ENCODE peak calls at places on chromosomes 2 and 18, in five cellular contexts. W is mammary epithelial cell, J is HCT116, I is keratinocyte, B is astrocyte. X is an unnamed sample.

GRCh38 chr18:68164909-68165308 is 550.0 kb downstream of the TMX3 start:
- DNase-seq in W (no peak), J (no peak), I (no peak), B (no peak), X (no peak)

GRCh38 chr2:38487852-38488251 is 110.8 kb upstream of the ATL2 start:
- DNase-seq in W (no peak), J (no peak), I (no peak), B (no peak), X (no peak)

GRCh38 chr2:1601471-1602358 is 142.6 kb downstream of the PXDN start:
- DNase-seq in W (no peak), J (no peak), I (no peak), B (no peak), X (no peak)

GRCh38 chr2:27133195-27133875 is 1.1 kb downstream of the PREB start:
- DNase-seq in W (no peak), J (no peak), I (no peak), B (no peak), X (peak)

GRCh38 chr18:56770873-56771272 is 119.7 kb downstream of the WDR7 start:
- DNase-seq in W (no peak), J (no peak), I (no peak), B (no peak), X (peak)

GRCh38 chr2:182186132-182186735 is 200.6 kb downstream of the PPP1R1C start:
- DNase-seq in W (peak), J (peak), I (no peak), B (no peak), X (peak)

GRCh38 chr18:50297621-50298442 is 10.3 kb upstream of the CXXC1 start:
- DNase-seq in W (peak), J (no peak), I (no peak), B (peak), X (peak)

GRCh38 chr18:28132084-28132483 is 44.8 kb downstream of the CDH2 start:
- DNase-seq in W (no peak), J (no peak), I (no peak), B (no peak), X (no peak)

GRCh38 chr2:164257794-164258193 is 363.5 kb downstream of the GRB14 start:
- DNase-seq in W (no peak), J (no peak), I (no peak), B (peak), X (peak)

GRCh38 chr2:68121873-68122679 is 35.6 kb upstream of the PNO1 start:
- DNase-seq in W (peak), J (peak), I (peak), B (peak), X (peak)

GRCh38 chr2:63066838-63067237 is 16.2 kb downstream of the OTX1 start:
- DNase-seq in W (no peak), J (no peak), I (no peak), B (no peak), X (no peak)

GRCh38 chr2:240567137-240567871 is 980 bp upstream of the RNPEPL1 start:
- DNase-seq in W (no peak), J (no peak), I (no peak), B (no peak), X (peak)

GRCh38 chr2:203787954-203788353 is 79.6 kb upstream of the CTLA4 start:
- DNase-seq in W (no peak), J (no peak), I (no peak), B (no peak), X (peak)

GRCh38 chr2:171237754-171238505 is 77.2 kb upstream of the TLK1 start:
- DNase-seq in W (no peak), J (no peak), I (no peak), B (no peak), X (no peak)

GRCh38 chr2:136137982-136138381 is 20.0 kb upstream of the CXCR4 start:
- DNase-seq in W (no peak), J (no peak), I (no peak), B (no peak), X (no peak)

GRCh38 chr2:6452702-6453481 is 412.8 kb downstream of the CMPK2 start:
- DNase-seq in W (no peak), J (no peak), I (no peak), B (no peak), X (peak)

GRCh38 chr18:9290171-9290570 is 44.4 kb upstream of the TWSG1 start:
- DNase-seq in W (peak), J (no peak), I (no peak), B (no peak), X (no peak)

GRCh38 chr2:106334802-106335201 is 133.4 kb downstream of the RGPD3 start:
- DNase-seq in W (no peak), J (no peak), I (no peak), B (no peak), X (no peak)

GRCh38 chr2:176091329-176092258 is 927 bp upstream of the HOXD13 start:
- DNase-seq in W (no peak), J (no peak), I (no peak), B (no peak), X (no peak)
- TF ChIP-seq EZH2 in W (peak), J (no peak), I (peak), B (peak), X (no peak)

DNA sequence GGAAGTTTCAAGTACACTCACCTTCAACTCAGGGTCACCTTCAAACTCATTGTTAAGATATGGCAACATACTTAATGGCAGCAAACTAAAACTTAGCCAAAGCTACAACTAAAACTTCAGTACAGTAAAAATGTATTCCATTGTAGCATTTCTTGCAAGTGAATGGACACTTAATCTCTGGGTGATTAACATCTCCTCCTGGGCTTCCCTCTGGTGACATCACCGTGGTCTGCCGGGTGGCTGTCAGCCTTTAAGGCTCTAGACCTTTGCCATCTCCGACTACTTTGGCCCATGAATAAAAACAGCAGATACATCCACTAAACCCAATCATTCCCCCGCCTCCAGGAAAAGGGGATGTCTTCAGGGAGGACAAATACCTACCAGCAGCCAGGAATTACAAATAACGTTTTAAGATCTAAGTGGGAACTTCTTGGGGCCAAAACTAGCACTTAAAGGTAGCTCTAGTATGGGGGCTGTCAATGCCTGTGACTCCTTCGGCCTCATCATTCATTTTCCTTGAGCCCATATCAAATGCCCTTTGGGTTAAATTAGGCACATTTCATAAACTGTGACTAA is 1.2 kb downstream of the TFCP2L1 start:
- DNase-seq in W (peak), J (no peak), I (no peak), B (no peak), X (peak)
- H3K4me2 ChIP-seq in W (peak), J (peak), I (peak), B (peak), X (no peak)

GRCh38 chr2:23414876-23415275 is 29.9 kb downstream of the KLHL29 start:
- DNase-seq in W (no peak), J (no peak), I (no peak), B (no peak), X (peak)

GRCh38 chr2:23413641-23414040 is 28.7 kb downstream of the KLHL29 start:
- DNase-seq in W (no peak), J (no peak), I (no peak), B (no peak), X (no peak)

GRCh38 chr2:23411752-23412431 is 26.9 kb downstream of the KLHL29 start:
- DNase-seq in W (peak), J (no peak), I (peak), B (peak), X (peak)

GRCh38 chr2:23412556-23413155 is 27.7 kb downstream of the KLHL29 start:
- DNase-seq in W (peak), J (no peak), I (peak), B (peak), X (peak)

GRCh38 chr2:23414106-23414505 is 29.1 kb downstream of the KLHL29 start:
- DNase-seq in W (no peak), J (no peak), I (no peak), B (no peak), X (no peak)
- H3K9ac ChIP-seq in W (no peak), J (no peak), I (no peak), B (no peak), X (no peak)

GRCh38 chr2:174039551-174040416 is 74.6 kb upstream of the SP3 start:
- DNase-seq in W (peak), J (peak), I (peak), B (peak), X (peak)
- TF ChIP-seq EZH2 in W (no peak), J (no peak), I (no peak), B (no peak), X (no peak)

GRCh38 chr18:10482985-10483949 is 28.8 kb downstream of the APCDD1 start:
- DNase-seq in W (no peak), J (no peak), I (no peak), B (no peak), X (no peak)

GRCh38 chr18:10490401-10491289 is 35.2 kb upstream of the NAPG start:
- DNase-seq in W (no peak), J (peak), I (no peak), B (no peak), X (no peak)

GRCh38 chr18:10485475-10485874 is 31.0 kb downstream of the APCDD1 start:
- DNase-seq in W (no peak), J (no peak), I (no peak), B (no peak), X (no peak)

GRCh38 chr18:10488022-10488421 is 33.6 kb downstream of the APCDD1 start:
- DNase-seq in W (no peak), J (no peak), I (no peak), B (peak), X (peak)

DNA sequence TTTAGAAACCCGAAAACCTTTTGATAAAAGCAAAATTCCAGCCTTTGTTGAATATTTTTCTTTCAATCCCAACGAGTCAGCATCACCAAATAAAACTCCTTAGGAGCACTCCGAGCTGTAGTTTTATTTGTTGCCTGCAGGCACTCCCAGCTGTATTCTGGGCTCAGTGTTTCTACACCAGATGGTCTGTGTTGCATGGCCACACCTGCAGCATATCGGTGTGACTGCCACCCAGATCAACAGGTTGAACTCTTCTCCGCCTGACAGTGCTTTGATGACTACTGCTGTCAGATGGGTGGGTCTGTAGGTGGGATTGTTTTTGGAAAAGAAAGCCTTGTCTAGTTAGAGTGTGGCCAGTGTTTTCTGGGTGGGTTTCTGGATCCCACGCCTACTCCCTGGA is 32.7 kb downstream of the APCDD1 start:
- DNase-seq in W (no peak), J (no peak), I (no peak), B (no peak), X (no peak)
- H3K4me2 ChIP-seq in W (no peak), J (no peak), I (no peak), B (no peak), X (no peak)

DNA sequence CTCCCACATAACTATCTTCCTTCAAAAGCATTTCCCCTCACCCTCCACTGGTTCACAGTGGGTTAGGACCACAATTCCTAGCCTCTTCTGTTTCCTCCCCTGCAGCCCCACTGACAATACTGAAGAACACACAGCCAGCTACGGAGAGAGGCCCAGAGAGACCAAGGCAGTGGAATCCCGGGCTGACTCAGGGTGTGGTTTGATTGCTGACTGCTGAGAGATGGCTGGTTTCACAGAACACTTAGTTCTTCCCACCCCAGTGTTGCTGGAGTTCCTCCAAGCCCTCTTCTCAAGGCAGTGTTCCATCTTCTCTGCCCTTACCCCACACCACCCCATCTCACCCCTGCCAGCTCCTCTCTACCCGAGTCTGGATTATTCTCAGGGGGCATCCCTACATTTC is 43.3 kb upstream of the ZFP36L2 start:
- DNase-seq in W (no peak), J (no peak), I (no peak), B (peak), X (peak)
- H3K9ac ChIP-seq in W (no peak), J (no peak), I (no peak), B (peak), X (peak)

GRCh38 chr2:176152350-176153181 is 1.2 kb downstream of the HOXD4 start:
- DNase-seq in W (no peak), J (no peak), I (no peak), B (no peak), X (no peak)
- TF ChIP-seq EZH2 in W (peak), J (no peak), I (no peak), B (peak), X (no peak)